ENCODE peak calls at places on chromosomes 2 and 18, in four cellular contexts. D is activated CD8-positive, alpha-beta T cell treated with anti-CD3 and anti-CD28 coated beads for 36 hours; O is prostate gland; M is colonic mucosa. B is an unnamed sample.

GRCh38 chr2:121363632-121364420 is 78.8 kb upstream of the TFCP2L1 start:
- DNase-seq in O (peak), M (peak), D (no peak), B (no peak)

GRCh38 chr2:29055586-29055985 is 18.7 kb downstream of the PCARE start:
- DNase-seq in D (no peak), M (no peak), O (no peak), B (no peak)

GRCh38 chr2:8229546-8229986 is 452.3 kb upstream of the ID2 start:
- DNase-seq in D (peak), M (no peak), O (peak), B (peak)

GRCh38 chr2:239936838-239937581 is 88.1 kb downstream of the NDUFA10 start:
- DNase-seq in M (no peak), D (no peak), O (no peak), B (no peak)

GRCh38 chr2:218963597-218963996 is 4.1 kb downstream of the CDK5R2 start:
- DNase-seq in O (no peak), M (no peak), D (no peak), B (no peak)

GRCh38 chr2:63594622-63595021 is 5.9 kb downstream of the MDH1 start:
- DNase-seq in O (no peak), D (no peak), M (no peak), B (no peak)

GRCh38 chr18:31102941-31103340 is 720 bp upstream of the DSC2 start:
- DNase-seq in O (no peak), D (no peak), M (no peak), B (no peak)

GRCh38 chr2:219368690-219369108 is 19.0 kb downstream of the DNPEP start:
- DNase-seq in O (peak), M (no peak), D (no peak), B (no peak)

GRCh38 chr18:35407871-35408481 is 30.8 kb upstream of the ZNF396 start:
- DNase-seq in O (peak), M (peak), D (peak), B (peak)

GRCh38 chr2:71323386-71323785 is 8.2 kb upstream of the ZNF638 start:
- DNase-seq in M (no peak), O (no peak), D (no peak), B (no peak)

GRCh38 chr18:11034816-11035215 is 114.6 kb downstream of the PIEZO2 start:
- DNase-seq in D (no peak), M (no peak), O (no peak), B (no peak)

DNA sequence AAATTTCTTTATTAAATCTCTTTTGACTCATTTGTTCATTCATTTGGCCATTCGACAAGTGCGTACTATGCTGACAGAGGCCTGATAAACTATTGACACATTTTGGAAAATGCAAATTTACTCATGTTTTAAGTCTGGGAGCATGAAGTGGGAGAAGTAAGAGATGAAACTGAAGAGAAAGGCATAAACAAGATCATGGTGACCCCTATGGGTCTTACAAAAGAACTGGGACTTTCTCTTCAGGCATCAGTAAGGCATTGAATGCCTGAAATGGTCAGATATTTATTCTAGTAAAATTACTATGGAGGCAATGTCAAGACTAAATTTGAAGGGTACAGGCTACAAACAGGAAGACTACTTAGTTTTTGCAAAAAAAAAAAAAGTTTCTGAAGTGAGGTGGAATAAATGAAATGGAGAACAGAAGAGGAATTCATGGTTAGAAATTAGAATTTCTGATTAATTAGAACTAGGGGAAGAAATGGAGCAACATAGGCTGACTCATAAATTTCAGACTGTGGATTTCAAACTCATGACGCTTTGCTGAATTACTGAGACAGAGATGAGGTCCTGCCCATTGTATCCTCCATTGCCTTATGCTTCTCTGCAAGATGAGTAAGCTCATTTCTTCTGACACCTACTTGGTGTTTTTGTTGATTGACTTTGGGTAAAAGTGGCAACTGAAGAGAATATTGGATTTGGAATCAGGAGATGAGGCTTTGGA is 32.7 kb downstream of the VSNL1 start:
- DNase-seq in D (no peak), O (no peak), M (no peak), B (peak)
- TF ChIP-seq CTCF in D (no peak), O (no peak), M (no peak), B (peak)

GRCh38 chr2:237132799-237133198 is 47.1 kb downstream of the COPS8 start:
- DNase-seq in D (no peak), O (no peak), M (no peak), B (peak)
- TF ChIP-seq CTCF in D (peak), O (no peak), M (no peak), B (peak)

DNA sequence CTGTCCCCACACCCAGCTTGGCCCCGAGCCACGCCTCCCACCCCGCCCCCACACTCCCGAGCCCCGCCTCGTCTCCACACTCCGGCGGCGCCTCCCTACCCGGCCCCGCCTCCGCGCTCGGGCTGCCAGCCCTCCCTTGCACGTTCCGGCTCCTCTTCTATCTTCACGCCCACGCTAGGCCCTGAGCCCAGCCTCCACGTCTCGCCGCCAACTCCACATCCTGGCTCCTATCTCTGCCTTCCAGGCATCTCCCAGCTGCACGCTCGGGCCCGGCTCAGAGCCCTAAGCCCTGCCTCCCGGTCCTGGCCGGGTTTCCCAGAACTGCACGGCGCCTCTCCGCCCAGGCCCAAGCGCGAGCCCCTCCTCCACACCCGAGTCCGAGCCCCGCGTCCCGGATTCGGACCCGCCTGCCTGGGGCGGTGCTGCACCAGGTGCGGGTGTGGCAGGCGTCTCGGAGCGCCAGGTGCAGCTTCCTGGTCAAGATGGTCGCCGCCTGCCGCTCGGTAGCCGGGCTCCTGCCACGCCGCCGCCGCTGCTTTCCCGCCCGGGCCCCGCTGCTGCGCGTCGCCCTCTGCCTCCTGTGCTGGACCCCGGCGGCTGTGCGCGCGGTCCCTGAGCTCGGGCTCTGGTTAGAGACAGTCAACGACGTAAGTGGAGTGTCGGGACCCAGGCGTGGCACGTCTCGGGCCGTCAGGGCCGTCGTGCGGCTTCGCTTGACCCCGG is at the start of gene TMEM87B:
- DNase-seq in M (peak), O (peak), D (peak), B (peak)
- TF ChIP-seq CTCF in M (no peak), O (no peak), D (no peak), B (no peak)

GRCh38 chr2:209534228-209534627 is 110.4 kb downstream of the MAP2 start:
- DNase-seq in O (no peak), D (no peak), M (no peak), B (no peak)
- TF ChIP-seq CTCF in O (no peak), D (no peak), M (no peak), B (no peak)

GRCh38 chr2:99816908-99817307 is 325.5 kb downstream of the AFF3 start:
- DNase-seq in D (no peak), O (no peak), M (no peak), B (no peak)
- TF ChIP-seq CTCF in D (no peak), O (no peak), M (no peak), B (no peak)

GRCh38 chr2:41806286-41806685 is 241.5 kb upstream of the PKDCC start:
- DNase-seq in M (no peak), O (no peak), D (no peak), B (no peak)
- TF ChIP-seq CTCF in M (peak), O (no peak), D (no peak), B (no peak)

DNA sequence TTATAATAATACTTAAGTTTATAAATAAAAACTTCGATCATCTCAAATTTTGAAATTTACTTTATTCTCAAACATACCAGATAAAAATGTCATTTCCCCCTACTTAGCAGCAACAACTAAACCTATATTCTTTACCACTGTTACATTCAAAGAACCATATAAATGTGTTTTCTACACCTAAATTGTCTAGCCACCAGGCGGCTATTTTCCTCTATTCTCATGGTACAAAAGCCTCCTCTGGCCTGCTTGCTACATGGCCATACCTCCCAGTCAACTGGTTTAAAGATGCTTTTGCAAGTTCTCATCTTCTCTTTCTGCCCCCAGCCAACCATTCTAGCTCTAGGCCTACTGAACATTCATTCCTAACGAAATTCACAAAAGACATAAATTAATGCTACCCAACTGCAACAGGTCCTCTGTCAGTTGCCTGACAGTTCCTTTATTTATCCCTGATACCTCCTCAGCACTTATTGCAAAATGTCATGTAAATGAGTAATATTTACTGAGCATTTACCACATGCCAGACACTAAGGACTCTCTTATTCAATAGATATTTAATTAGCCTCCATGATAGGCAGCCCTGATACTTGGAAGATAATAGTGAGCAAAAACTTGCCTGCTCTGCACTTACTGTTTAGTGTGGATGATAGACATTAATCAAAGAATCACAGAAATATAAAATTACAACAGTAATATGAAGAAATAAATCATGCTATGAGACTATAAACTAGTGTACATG is 5.0 kb downstream of the C1D start:
- DNase-seq in D (no peak), O (no peak), M (no peak), B (no peak)
- TF ChIP-seq CTCF in D (no peak), O (no peak), M (no peak), B (no peak)